ENCODE peak calls at places on chromosomes 7 and 10, in eight cellular contexts. Z is transverse colon, F is K562, V is sigmoid colon, A is GM12878, M is tibial nerve, W is stomach, N is esophagus muscularis mucosa. D is an unnamed sample.

GRCh38 chr10:22986771-22987542 is 59.1 kb downstream of the ARMC3 start:
- DNase-seq in F (no peak), W (no peak), V (no peak), Z (no peak), N (no peak), A (peak; percentile 24), M (no peak), D (no peak)

GRCh38 chr10:77249901-77250459 is 387.6 kb downstream of the KCNMA1 start:
- DNase-seq in W (no peak), Z (no peak), N (no peak), V (no peak), F (no peak), M (no peak), A (no peak), D (no peak)

GRCh38 chr10:133335238-133336122 is 1.2 kb downstream of the CALY start:
- DNase-seq in A (no peak), N (no peak), M (peak; percentile 43), F (peak; percentile 47), V (no peak), W (peak; percentile 48), Z (peak; percentile 62), D (no peak)

GRCh38 chr7:46454796-46455195 is 533.7 kb upstream of the IGFBP3 start:
- DNase-seq in V (no peak), N (no peak), W (no peak), Z (no peak), M (no peak), A (no peak), F (no peak), D (no peak)

GRCh38 chr10:117900280-117900679 is 146.5 kb downstream of the RAB11FIP2 start:
- DNase-seq in N (no peak), V (no peak), W (no peak), Z (no peak), F (no peak), M (no peak), A (no peak), D (no peak)

GRCh38 chr10:69747179-69747578 is 54.5 kb upstream of the COL13A1 start:
- DNase-seq in W (no peak), N (no peak), A (no peak), Z (no peak), V (no peak), F (no peak), M (no peak), D (no peak)

GRCh38 chr7:1558841-1559625 is 3.0 kb upstream of the TMEM184A start:
- DNase-seq in F (no peak), A (no peak), W (peak; percentile 93), N (no peak), Z (peak; percentile 40), V (no peak), M (no peak), D (peak; percentile 84)

GRCh38 chr10:95559466-95559865 is 1.7 kb downstream of the SORBS1 start:
- DNase-seq in Z (no peak), V (peak; percentile 85), F (no peak), W (no peak), M (no peak), N (no peak), A (no peak), D (no peak)

GRCh38 chr7:50622821-50623220 is 57.6 kb upstream of the DDC start:
- DNase-seq in W (no peak), Z (no peak), M (no peak), F (no peak), N (no peak), V (peak; percentile 74), A (no peak), D (no peak)

GRCh38 chr10:64430690-64431323 is 909.6 kb downstream of the REEP3 start:
- DNase-seq in A (no peak), M (no peak), Z (peak; percentile 14), W (no peak), N (no peak), F (no peak), V (no peak), D (no peak)

GRCh38 chr7:132580717-132581285 is 4.5 kb upstream of the PLXNA4 start:
- DNase-seq in Z (peak; percentile 77), F (peak; percentile 77), M (no peak), A (peak; percentile 7), V (peak; percentile 86), W (peak; percentile 68), N (no peak), D (no peak)

GRCh38 chr10:68419376-68419775 is 12.3 kb upstream of the RUFY2 start:
- DNase-seq in M (no peak), Z (no peak), V (no peak), F (no peak), W (no peak), N (no peak), A (no peak), D (no peak)

GRCh38 chr10:45008524-45009161 is 7.9 kb downstream of the ZNF22 start:
- DNase-seq in V (peak; percentile 64), W (no peak), F (peak; percentile 74), A (peak; percentile 35), M (no peak), Z (no peak), N (peak; percentile 89), D (peak; percentile 67)

GRCh38 chr7:102063736-102064135 is 222.9 kb upstream of the SH2B2 start:
- DNase-seq in W (peak; percentile 66), N (no peak), Z (peak; percentile 82), A (no peak), M (no peak), F (peak; percentile 58), V (peak; percentile 56), D (no peak)

GRCh38 chr10:64191304-64191703 is 670.1 kb downstream of the REEP3 start:
- DNase-seq in W (no peak), N (no peak), M (no peak), Z (no peak), F (no peak), V (no peak), A (no peak), D (no peak)

GRCh38 chr7:36896418-36896817 is 172.1 kb upstream of the AOAH start:
- DNase-seq in V (no peak), W (no peak), N (no peak), M (no peak), A (no peak), Z (no peak), F (no peak), D (no peak)

GRCh38 chr7:134811798-134812197 is 32.4 kb downstream of the CALD1 start:
- DNase-seq in F (no peak), V (no peak), W (no peak), M (no peak), N (no peak), Z (no peak), A (no peak), D (no peak)

GRCh38 chr10:75940742-75941141 is 509.3 kb downstream of the LRMDA start:
- DNase-seq in V (no peak), M (no peak), Z (no peak), W (no peak), F (no peak), N (no peak), A (no peak), D (no peak)

GRCh38 chr10:126207313-126207771 is 180.9 kb downstream of the ADAM12 start:
- DNase-seq in V (no peak), M (no peak), W (no peak), N (no peak), F (no peak), Z (no peak), A (no peak), D (no peak)

GRCh38 chr7:43649755-43650274 is 66.9 kb downstream of the STK17A start:
- DNase-seq in V (no peak), N (no peak), F (no peak), W (no peak), A (peak; percentile 97), Z (peak; percentile 60), M (no peak), D (no peak)

GRCh38 chr10:77835669-77836086 is 90.9 kb downstream of the DLG5 start:
- DNase-seq in W (no peak), F (no peak), Z (no peak), A (no peak), V (no peak), N (no peak), M (no peak), D (no peak)

GRCh38 chr7:30682131-30683083 is at the start of gene CRHR2:
- DNase-seq in Z (no peak), A (no peak), F (peak; percentile 30), W (no peak), V (no peak), M (no peak), N (no peak), D (peak; percentile 47)

GRCh38 chr10:110612073-110612472 is 32.1 kb upstream of the RBM20 start:
- DNase-seq in F (no peak), N (no peak), Z (no peak), W (no peak), M (no peak), V (no peak), A (peak; percentile 70), D (no peak)

GRCh38 chr7:116501425-116502167 is 2.1 kb downstream of the CAV2 start:
- DNase-seq in V (no peak), N (no peak), A (no peak), Z (no peak), W (peak; percentile 60), M (no peak), F (peak; percentile 88), D (no peak)

GRCh38 chr7:94491410-94491809 is 18.2 kb upstream of the CASD1 start:
- DNase-seq in Z (no peak), F (no peak), N (no peak), A (no peak), W (no peak), M (no peak), V (no peak), D (no peak)

GRCh38 chr7:143229054-143229790 is 7.4 kb downstream of the TAS2R40 start:
- DNase-seq in W (no peak), F (no peak), A (no peak), V (no peak), Z (no peak), N (no peak), M (no peak), D (no peak)
- TF ChIP-seq EP300 in W (no peak), F (no peak), A (no peak), V (no peak), Z (no peak), N (no peak), M (no peak), D (no peak)

GRCh38 chr10:114824396-114824795 is 2.8 kb downstream of the FHIP2A start:
- DNase-seq in V (no peak), F (no peak), N (no peak), M (no peak), A (no peak), W (no peak), Z (no peak), D (no peak)
- H3K4me3 ChIP-seq in V (peak overlapping the region; percentile 82), F (no peak overlapping the region), N (peak overlapping the region; percentile 8), M (no peak overlapping the region), A (peak overlapping the region; percentile 60), W (no peak overlapping the region), Z (no peak overlapping the region), D (no peak overlapping the region)

GRCh38 chr10:124996854-124997215 is 54.9 kb downstream of the ZRANB1 start:
- DNase-seq in W (no peak), A (no peak), Z (peak; percentile 4), M (no peak), F (no peak), V (no peak), N (no peak), D (peak; percentile 16)
- H3K36me3 ChIP-seq in W (peaks cover 73% of the 10 kb centered on the region), A (no peaks in the 10 kb centered on the region), Z (no peaks in the 10 kb centered on the region), M (peaks cover 64% of the 10 kb centered on the region), F (no peaks in the 10 kb centered on the region), V (peaks cover 29% of the 10 kb centered on the region), N (peaks cover 97% of the 10 kb centered on the region), D (peaks cover 28% of the 10 kb centered on the region)

DNA sequence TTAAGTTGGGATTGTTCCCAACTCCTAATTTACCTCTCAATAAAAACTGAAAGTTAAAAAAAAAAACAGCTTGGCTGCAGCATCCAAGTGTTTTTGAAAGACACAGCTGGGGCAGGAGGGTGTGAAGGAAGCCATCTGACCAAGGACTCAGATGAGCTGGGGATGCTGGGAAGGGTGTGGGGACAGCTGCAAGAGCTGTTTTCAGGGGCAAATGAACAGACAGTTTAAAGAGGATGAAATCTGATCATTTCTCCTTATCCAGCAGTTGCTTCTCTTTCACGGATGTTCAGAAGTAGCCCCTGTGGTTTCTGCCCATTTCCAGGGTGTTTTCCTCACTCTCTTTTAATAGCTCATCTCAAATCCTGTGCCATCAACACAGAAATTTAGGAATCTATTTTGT is 129.3 kb upstream of the CDCA7L start:
- DNase-seq in W (no peak), Z (no peak), A (no peak), F (no peak), M (no peak), V (no peak), N (no peak), D (no peak)
- TF ChIP-seq EP300 in W (no peak), Z (no peak), A (no peak), F (no peak), M (no peak), V (no peak), N (no peak), D (no peak)